ENCODE peak calls at places on chromosomes 16 and 17, in seven cellular contexts. N is HEK293T, I is HTR-8/SVneo, O is kidney, F is ovary, J is progenitor cell of endocrine pancreas, G is NCI-H510A treated with DMSO at 0.1 percent for 48 hours. L is an unnamed sample.

GRCh38 chr17:72342582-72343527 is 222.0 kb downstream of the SOX9 start:
- DNase-seq in N (no peak), I (no peak), O (peak), F (no peak), J (no peak), G (no peak), L (no peak)

GRCh38 chr16:27642753-27643152 is 92.8 kb downstream of the KATNIP start:
- DNase-seq in N (no peak), I (no peak), O (no peak), F (no peak), J (no peak), G (no peak), L (peak)

GRCh38 chr17:77645441-77646430 is 312.8 kb upstream of the TNRC6C start:
- DNase-seq in N (no peak), I (peak), O (no peak), F (no peak), J (no peak), G (no peak), L (no peak)

GRCh38 chr17:64095144-64095882 is 34.6 kb downstream of the ERN1 start:
- DNase-seq in N (no peak), I (no peak), O (no peak), F (no peak), J (no peak), G (peak), L (no peak)

GRCh38 chr16:78388920-78389564 is 289.6 kb downstream of the WWOX start:
- DNase-seq in N (no peak), I (no peak), O (no peak), F (no peak), J (no peak), G (no peak), L (no peak)

GRCh38 chr17:69015631-69016030 is 45.1 kb downstream of the ABCA9 start:
- DNase-seq in N (no peak), I (no peak), O (no peak), F (no peak), J (no peak), G (no peak), L (no peak)

GRCh38 chr16:64864232-64864803 is 257.5 kb downstream of the CDH11 start:
- DNase-seq in N (no peak), I (no peak), O (no peak), F (no peak), J (no peak), G (no peak), L (no peak)

GRCh38 chr16:70721202-70721963 is 35.5 kb upstream of the MTSS2 start:
- DNase-seq in N (no peak), I (no peak), O (no peak), F (no peak), J (no peak), G (no peak), L (no peak)

GRCh38 chr16:24688359-24688758 is 41.1 kb upstream of the TNRC6A start:
- DNase-seq in N (no peak), I (no peak), O (no peak), F (no peak), J (no peak), G (no peak), L (no peak)

GRCh38 chr17:36675250-36675649 is 73.9 kb downstream of the MRM1 start:
- DNase-seq in N (no peak), I (no peak), O (no peak), F (no peak), J (no peak), G (no peak), L (no peak)

GRCh38 chr16:58684001-58684353 is 593 bp downstream of the SLC38A7 start:
- DNase-seq in N (no peak), I (peak), O (no peak), F (no peak), J (no peak), G (no peak), L (no peak)

GRCh38 chr17:30840775-30841174 is 9.0 kb downstream of the ATAD5 start:
- DNase-seq in N (no peak), I (no peak), O (no peak), F (no peak), J (no peak), G (no peak), L (no peak)

GRCh38 chr17:13601776-13602551 is at the start of gene HS3ST3A1:
- DNase-seq in N (peak), I (peak), O (peak), F (peak), J (peak), G (no peak), L (no peak)

GRCh38 chr17:2916362-2916928 is 120.2 kb downstream of the RAP1GAP2 start:
- DNase-seq in N (no peak), I (no peak), O (no peak), F (no peak), J (no peak), G (no peak), L (no peak)

L was measured in A549.